ENCODE peak calls at places on chromosomes 11 and 22, in eight cellular contexts. One of them, this sample, is unnamed.

GRCh38 chr11:69052343-69053168 is 3.8 kb downstream of the TPCN2 start:
- DNase-seq in coronary artery: no peak
- DNase-seq in lower lobe of right lung: no peak
- DNase-seq in GM12865: peak
- DNase-seq in upper lobe of left lung: no peak
- DNase-seq in AG04450: no peak
- DNase-seq in bronchial epithelial cell: no peak
- DNase-seq in ovary: no peak
- DNase-seq in this sample: no peak

GRCh38 chr22:35172452-35172851 is 84.8 kb upstream of the HMGXB4 start:
- DNase-seq in AG04450: no peak
- DNase-seq in ovary: no peak
- DNase-seq in bronchial epithelial cell: no peak
- DNase-seq in upper lobe of left lung: no peak
- DNase-seq in lower lobe of right lung: no peak
- DNase-seq in coronary artery: no peak
- DNase-seq in GM12865: no peak
- DNase-seq in this sample: no peak

GRCh38 chr22:50323900-50324299 is 2.9 kb downstream of the DENND6B start:
- DNase-seq in upper lobe of left lung: no peak
- DNase-seq in coronary artery: no peak
- DNase-seq in ovary: no peak
- DNase-seq in bronchial epithelial cell: no peak
- DNase-seq in AG04450: no peak
- DNase-seq in GM12865: no peak
- DNase-seq in lower lobe of right lung: no peak
- DNase-seq in this sample: no peak

GRCh38 chr11:103418014-103418413 is 308.8 kb downstream of the DYNC2H1 start:
- DNase-seq in ovary: no peak
- DNase-seq in upper lobe of left lung: no peak
- DNase-seq in bronchial epithelial cell: no peak
- DNase-seq in coronary artery: no peak
- DNase-seq in lower lobe of right lung: no peak
- DNase-seq in AG04450: no peak
- DNase-seq in GM12865: no peak
- DNase-seq in this sample: no peak

GRCh38 chr11:9121397-9121796 is 30.0 kb upstream of the SCUBE2 start:
- DNase-seq in coronary artery: no peak
- DNase-seq in upper lobe of left lung: no peak
- DNase-seq in lower lobe of right lung: no peak
- DNase-seq in AG04450: no peak
- DNase-seq in ovary: no peak
- DNase-seq in GM12865: no peak
- DNase-seq in bronchial epithelial cell: no peak
- DNase-seq in this sample: no peak

GRCh38 chr22:41123151-41123550 is 30.8 kb downstream of the EP300 start:
- DNase-seq in upper lobe of left lung: no peak
- DNase-seq in AG04450: no peak
- DNase-seq in ovary: no peak
- DNase-seq in GM12865: no peak
- DNase-seq in lower lobe of right lung: no peak
- DNase-seq in bronchial epithelial cell: peak
- DNase-seq in coronary artery: no peak
- DNase-seq in this sample: peak

GRCh38 chr11:816433-816779 is 2.3 kb upstream of the PNPLA2 start:
- DNase-seq in upper lobe of left lung: no peak
- DNase-seq in coronary artery: no peak
- DNase-seq in GM12865: no peak
- DNase-seq in AG04450: no peak
- DNase-seq in lower lobe of right lung: no peak
- DNase-seq in bronchial epithelial cell: no peak
- DNase-seq in ovary: no peak
- DNase-seq in this sample: no peak

GRCh38 chr11:5891216-5891800 is 1.7 kb upstream of the OR52E5 start:
- DNase-seq in bronchial epithelial cell: peak
- DNase-seq in coronary artery: no peak
- DNase-seq in AG04450: no peak
- DNase-seq in ovary: no peak
- DNase-seq in lower lobe of right lung: no peak
- DNase-seq in GM12865: peak
- DNase-seq in upper lobe of left lung: no peak
- DNase-seq in this sample: peak

GRCh38 chr11:68594123-68594522 is 90.2 kb upstream of the GAL start:
- DNase-seq in bronchial epithelial cell: no peak
- DNase-seq in upper lobe of left lung: no peak
- DNase-seq in ovary: no peak
- DNase-seq in lower lobe of right lung: no peak
- DNase-seq in coronary artery: no peak
- DNase-seq in AG04450: no peak
- DNase-seq in GM12865: no peak
- DNase-seq in this sample: no peak

GRCh38 chr11:60947666-60948065 is 4.3 kb downstream of the SLC15A3 start:
- DNase-seq in coronary artery: no peak
- DNase-seq in ovary: no peak
- DNase-seq in upper lobe of left lung: no peak
- DNase-seq in AG04450: no peak
- DNase-seq in lower lobe of right lung: no peak
- DNase-seq in bronchial epithelial cell: no peak
- DNase-seq in GM12865: no peak
- DNase-seq in this sample: no peak

GRCh38 chr11:62142921-62143320 is 19.1 kb downstream of the INCENP start:
- DNase-seq in lower lobe of right lung: peak
- DNase-seq in GM12865: no peak
- DNase-seq in coronary artery: peak
- DNase-seq in upper lobe of left lung: no peak
- DNase-seq in ovary: no peak
- DNase-seq in AG04450: no peak
- DNase-seq in bronchial epithelial cell: no peak
- DNase-seq in this sample: no peak

GRCh38 chr11:2801711-2802388 is 83.7 kb downstream of the CDKN1C start:
- DNase-seq in upper lobe of left lung: peak
- DNase-seq in GM12865: no peak
- DNase-seq in AG04450: no peak
- DNase-seq in lower lobe of right lung: peak
- DNase-seq in coronary artery: peak
- DNase-seq in ovary: peak
- DNase-seq in bronchial epithelial cell: no peak
- DNase-seq in this sample: no peak

GRCh38 chr11:113587318-113587739 is 112.1 kb upstream of the DRD2 start:
- DNase-seq in GM12865: peak
- DNase-seq in bronchial epithelial cell: peak
- DNase-seq in AG04450: no peak
- DNase-seq in upper lobe of left lung: no peak
- DNase-seq in lower lobe of right lung: no peak
- DNase-seq in ovary: no peak
- DNase-seq in coronary artery: no peak
- DNase-seq in this sample: peak

GRCh38 chr11:77080643-77081210 is 14.0 kb downstream of the CAPN5 start:
- DNase-seq in lower lobe of right lung: no peak
- DNase-seq in ovary: peak
- DNase-seq in coronary artery: no peak
- DNase-seq in GM12865: no peak
- DNase-seq in bronchial epithelial cell: no peak
- DNase-seq in AG04450: no peak
- DNase-seq in upper lobe of left lung: no peak
- DNase-seq in this sample: no peak

GRCh38 chr11:123273616-123274015 is 78.6 kb upstream of the CLMP start:
- DNase-seq in upper lobe of left lung: no peak
- DNase-seq in AG04450: no peak
- DNase-seq in coronary artery: no peak
- DNase-seq in GM12865: no peak
- DNase-seq in bronchial epithelial cell: no peak
- DNase-seq in lower lobe of right lung: no peak
- DNase-seq in ovary: no peak
- DNase-seq in this sample: no peak

GRCh38 chr11:17859552-17859951 is 125.0 kb downstream of the KCNC1 start:
- DNase-seq in lower lobe of right lung: no peak
- DNase-seq in coronary artery: no peak
- DNase-seq in AG04450: no peak
- DNase-seq in GM12865: no peak
- DNase-seq in ovary: no peak
- DNase-seq in bronchial epithelial cell: no peak
- DNase-seq in upper lobe of left lung: no peak
- DNase-seq in this sample: no peak

GRCh38 chr11:31656051-31656450 is 146.5 kb downstream of the ELP4 start:
- DNase-seq in upper lobe of left lung: no peak
- DNase-seq in GM12865: no peak
- DNase-seq in bronchial epithelial cell: peak
- DNase-seq in coronary artery: no peak
- DNase-seq in lower lobe of right lung: no peak
- DNase-seq in AG04450: no peak
- DNase-seq in ovary: no peak
- DNase-seq in this sample: peak

GRCh38 chr11:58075781-58076180 is 45.0 kb downstream of the OR6Q1 start:
- DNase-seq in ovary: no peak
- DNase-seq in coronary artery: no peak
- DNase-seq in AG04450: no peak
- DNase-seq in lower lobe of right lung: no peak
- DNase-seq in GM12865: no peak
- DNase-seq in upper lobe of left lung: no peak
- DNase-seq in bronchial epithelial cell: peak
- DNase-seq in this sample: peak

GRCh38 chr22:28316014-28316413 is 363.6 kb downstream of the TTC28 start:
- DNase-seq in AG04450: no peak
- DNase-seq in lower lobe of right lung: no peak
- DNase-seq in bronchial epithelial cell: peak
- DNase-seq in upper lobe of left lung: no peak
- DNase-seq in ovary: no peak
- DNase-seq in coronary artery: no peak
- DNase-seq in GM12865: no peak
- DNase-seq in this sample: peak

GRCh38 chr22:42895541-42895981 is 38.5 kb upstream of the ARFGAP3 start:
- DNase-seq in bronchial epithelial cell: no peak
- DNase-seq in AG04450: no peak
- DNase-seq in lower lobe of right lung: no peak
- DNase-seq in ovary: no peak
- DNase-seq in coronary artery: no peak
- DNase-seq in upper lobe of left lung: peak
- DNase-seq in GM12865: peak
- DNase-seq in this sample: no peak

GRCh38 chr22:40216041-40216756 is 38.5 kb downstream of the TNRC6B start:
- DNase-seq in lower lobe of right lung: no peak
- DNase-seq in upper lobe of left lung: no peak
- DNase-seq in bronchial epithelial cell: no peak
- DNase-seq in AG04450: no peak
- DNase-seq in ovary: no peak
- DNase-seq in GM12865: peak
- DNase-seq in coronary artery: peak
- DNase-seq in this sample: no peak

GRCh38 chr22:30398685-30399680 is 2.2 kb downstream of the SEC14L2 start:
- DNase-seq in AG04450: no peak
- DNase-seq in ovary: no peak
- DNase-seq in GM12865: no peak
- DNase-seq in coronary artery: no peak
- DNase-seq in bronchial epithelial cell: no peak
- DNase-seq in lower lobe of right lung: no peak
- DNase-seq in upper lobe of left lung: no peak
- DNase-seq in this sample: peak

GRCh38 chr11:118156531-118157185 is 4.0 kb upstream of the SCN4B start:
- DNase-seq in lower lobe of right lung: no peak
- DNase-seq in coronary artery: no peak
- DNase-seq in GM12865: no peak
- DNase-seq in ovary: no peak
- DNase-seq in upper lobe of left lung: no peak
- DNase-seq in AG04450: no peak
- DNase-seq in bronchial epithelial cell: no peak
- DNase-seq in this sample: no peak
- TF ChIP-seq CTCF in lower lobe of right lung: no peak
- TF ChIP-seq CTCF in coronary artery: no peak
- TF ChIP-seq CTCF in GM12865: no peak
- TF ChIP-seq CTCF in ovary: no peak
- TF ChIP-seq CTCF in upper lobe of left lung: no peak
- TF ChIP-seq CTCF in AG04450: no peak
- TF ChIP-seq CTCF in bronchial epithelial cell: peak
- TF ChIP-seq CTCF in this sample: no peak

GRCh38 chr11:116853461-116854073 is 16.1 kb upstream of the APOA1 start:
- DNase-seq in bronchial epithelial cell: peak
- DNase-seq in lower lobe of right lung: no peak
- DNase-seq in GM12865: peak
- DNase-seq in coronary artery: no peak
- DNase-seq in upper lobe of left lung: no peak
- DNase-seq in AG04450: peak
- DNase-seq in ovary: no peak
- DNase-seq in this sample: peak
- H3K4me3 ChIP-seq in bronchial epithelial cell: no peak
- H3K4me3 ChIP-seq in lower lobe of right lung: no peak
- H3K4me3 ChIP-seq in GM12865: peak
- H3K4me3 ChIP-seq in coronary artery: no peak
- H3K4me3 ChIP-seq in upper lobe of left lung: no peak
- H3K4me3 ChIP-seq in AG04450: no peak
- H3K4me3 ChIP-seq in ovary: no peak
- H3K4me3 ChIP-seq in this sample: no peak

DNA sequence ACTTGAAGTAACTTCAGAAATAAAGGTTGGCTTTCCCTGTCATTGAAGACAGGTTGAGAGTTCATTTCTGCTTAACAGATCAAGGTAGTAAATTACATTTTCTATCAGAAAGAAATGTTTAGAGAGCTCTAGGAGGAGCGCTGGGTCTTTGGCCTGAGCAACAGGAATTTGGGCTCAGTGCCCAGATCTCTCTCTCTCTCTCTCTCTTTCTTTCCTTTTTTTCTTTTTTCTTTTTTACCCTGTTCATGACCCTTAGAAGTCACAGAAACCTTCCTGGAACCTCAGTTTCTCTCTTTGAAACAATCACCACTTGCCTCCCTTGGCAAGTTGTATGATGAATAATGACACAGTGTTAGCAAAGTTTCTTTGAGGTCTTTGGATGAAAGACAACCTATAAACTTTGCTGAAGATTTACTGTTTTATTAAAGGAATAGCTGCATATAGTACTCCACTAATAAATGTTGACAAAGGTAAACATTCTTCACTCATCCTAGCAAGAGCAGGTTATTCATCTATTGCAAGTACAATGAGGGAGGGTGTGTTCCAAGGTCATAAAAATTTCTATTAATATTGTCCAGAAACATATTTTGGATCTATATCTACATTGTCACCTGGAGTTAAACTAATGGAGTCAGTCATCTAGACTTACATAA is 35.5 kb upstream of the RASSF10 start:
- DNase-seq in lower lobe of right lung: no peak
- DNase-seq in AG04450: no peak
- DNase-seq in coronary artery: no peak
- DNase-seq in ovary: no peak
- DNase-seq in GM12865: no peak
- DNase-seq in upper lobe of left lung: no peak
- DNase-seq in bronchial epithelial cell: no peak
- DNase-seq in this sample: no peak
- TF ChIP-seq CTCF in lower lobe of right lung: no peak
- TF ChIP-seq CTCF in AG04450: no peak
- TF ChIP-seq CTCF in coronary artery: no peak
- TF ChIP-seq CTCF in ovary: no peak
- TF ChIP-seq CTCF in GM12865: no peak
- TF ChIP-seq CTCF in upper lobe of left lung: no peak
- TF ChIP-seq CTCF in bronchial epithelial cell: no peak
- TF ChIP-seq CTCF in this sample: no peak

DNA sequence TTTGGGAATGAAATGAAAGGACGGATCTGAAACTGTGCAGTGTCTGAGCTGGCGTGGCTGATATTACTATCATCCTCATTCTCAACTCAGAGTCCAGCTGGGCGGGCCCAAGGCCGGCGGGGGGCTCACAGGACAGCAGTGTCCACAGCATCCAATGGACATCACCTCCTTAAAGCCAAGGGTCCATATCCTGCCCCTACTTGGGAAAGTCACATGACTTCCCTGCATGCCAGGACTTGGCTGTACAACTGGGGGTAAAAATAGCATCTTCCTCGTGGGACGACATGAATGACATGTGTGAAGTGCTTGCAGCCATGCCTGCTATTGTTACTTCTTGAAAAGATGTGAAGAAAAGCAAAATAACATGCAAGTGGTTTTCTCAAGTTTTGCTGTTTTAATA is 82.3 kb downstream of the TRMU start:
- DNase-seq in AG04450: no peak
- DNase-seq in lower lobe of right lung: no peak
- DNase-seq in bronchial epithelial cell: no peak
- DNase-seq in coronary artery: no peak
- DNase-seq in upper lobe of left lung: no peak
- DNase-seq in GM12865: no peak
- DNase-seq in ovary: no peak
- DNase-seq in this sample: no peak
- H3K4me3 ChIP-seq in AG04450: no peak
- H3K4me3 ChIP-seq in lower lobe of right lung: no peak
- H3K4me3 ChIP-seq in bronchial epithelial cell: no peak
- H3K4me3 ChIP-seq in coronary artery: no peak
- H3K4me3 ChIP-seq in upper lobe of left lung: no peak
- H3K4me3 ChIP-seq in GM12865: no peak
- H3K4me3 ChIP-seq in ovary: no peak
- H3K4me3 ChIP-seq in this sample: no peak

This sample was measured in epithelial cell of esophagus.